ENCODE peak calls at places on chromosomes 16 and 17, in seven cellular contexts. I, V, G, J, B, W and R are unnamed samples. For H3K9me3 and H3K4me1, the result is how much of the 10 kb centered on the place peaks cover.

GRCh38 chr17:61209524-61209923 is 190.1 kb upstream of the TBX2 start:
- DNase-seq in J (no peak), B (no peak), G (peak), W (no peak), I (no peak), V (no peak), R (peak)

GRCh38 chr17:37564252-37564651 is 45.0 kb downstream of the SYNRG start:
- DNase-seq in B (no peak), W (no peak), G (no peak), V (no peak), I (no peak), J (no peak), R (no peak)

GRCh38 chr16:27273670-27274522 is 5.3 kb upstream of the NSMCE1 start:
- DNase-seq in I (no peak), B (no peak), J (peak), G (peak), W (no peak), V (no peak), R (no peak)

GRCh38 chr17:66673668-66674276 is 161.1 kb upstream of the CACNG5 start:
- DNase-seq in G (peak), J (peak), B (peak), V (no peak), I (no peak), W (peak), R (peak)

GRCh38 chr17:751269-752001 is 629 bp downstream of the GEMIN4 start:
- DNase-seq in I (no peak), B (peak), J (peak), V (peak), W (peak), G (peak), R (peak)

GRCh38 chr16:57186630-57187507 is 740 bp downstream of the RSPRY1 start:
- DNase-seq in W (peak), V (no peak), G (no peak), I (no peak), B (no peak), J (peak), R (peak)

GRCh38 chr17:36983618-36984017 is 34.9 kb downstream of the AATF start:
- DNase-seq in V (no peak), B (no peak), G (no peak), W (no peak), J (no peak), I (no peak), R (no peak)

GRCh38 chr17:77830816-77831490 is 127.5 kb upstream of the TNRC6C start:
- DNase-seq in W (no peak), G (no peak), B (no peak), J (no peak), I (peak), V (peak), R (no peak)

GRCh38 chr16:75293746-75294145 is 42.3 kb upstream of the BCAR1 start:
- DNase-seq in I (no peak), J (no peak), B (no peak), W (no peak), V (no peak), G (no peak), R (no peak)

GRCh38 chr17:71689782-71690181 is 431.0 kb upstream of the SOX9 start:
- DNase-seq in I (no peak), J (no peak), W (no peak), V (no peak), G (no peak), B (no peak), R (no peak)

GRCh38 chr17:57097832-57098421 is 12.9 kb downstream of the AKAP1 start:
- DNase-seq in J (no peak), V (no peak), W (no peak), B (peak), I (no peak), G (peak), R (peak)

GRCh38 chr17:6683730-6684459 is 29.3 kb downstream of the SLC13A5 start:
- DNase-seq in B (no peak), W (no peak), I (no peak), J (no peak), V (no peak), G (no peak), R (no peak)

GRCh38 chr17:74431568-74432483 is at the start of gene GPRC5C:
- DNase-seq in V (peak), B (peak), J (peak), W (peak), I (peak), G (peak), R (no peak)

GRCh38 chr17:64775701-64776570 is 113.8 kb upstream of the SMURF2 start:
- DNase-seq in B (no peak), V (no peak), I (no peak), J (peak), W (no peak), G (no peak), R (peak)

GRCh38 chr17:64032081-64032480 is 11.6 kb upstream of the ICAM2 start:
- DNase-seq in J (peak), G (peak), W (no peak), V (no peak), B (no peak), I (no peak), R (no peak)

GRCh38 chr16:75219838-75220237 is 1.1 kb downstream of the CTRB1 start:
- DNase-seq in G (no peak), B (no peak), W (no peak), V (no peak), I (no peak), J (no peak), R (no peak)

GRCh38 chr17:58084317-58084981 is 1.2 kb downstream of the DYNLL2 start:
- DNase-seq in V (peak), J (peak), I (no peak), G (peak), W (no peak), B (peak), R (peak)

GRCh38 chr16:68367440-68367839 is 56.6 kb downstream of the PRMT7 start:
- DNase-seq in V (no peak), W (no peak), I (no peak), B (no peak), G (no peak), J (no peak), R (no peak)
- H3K9me3 ChIP-seq in V (under half), W (under half), I (under half), B (under half), G (under half), J (under half), R (under half)

DNA sequence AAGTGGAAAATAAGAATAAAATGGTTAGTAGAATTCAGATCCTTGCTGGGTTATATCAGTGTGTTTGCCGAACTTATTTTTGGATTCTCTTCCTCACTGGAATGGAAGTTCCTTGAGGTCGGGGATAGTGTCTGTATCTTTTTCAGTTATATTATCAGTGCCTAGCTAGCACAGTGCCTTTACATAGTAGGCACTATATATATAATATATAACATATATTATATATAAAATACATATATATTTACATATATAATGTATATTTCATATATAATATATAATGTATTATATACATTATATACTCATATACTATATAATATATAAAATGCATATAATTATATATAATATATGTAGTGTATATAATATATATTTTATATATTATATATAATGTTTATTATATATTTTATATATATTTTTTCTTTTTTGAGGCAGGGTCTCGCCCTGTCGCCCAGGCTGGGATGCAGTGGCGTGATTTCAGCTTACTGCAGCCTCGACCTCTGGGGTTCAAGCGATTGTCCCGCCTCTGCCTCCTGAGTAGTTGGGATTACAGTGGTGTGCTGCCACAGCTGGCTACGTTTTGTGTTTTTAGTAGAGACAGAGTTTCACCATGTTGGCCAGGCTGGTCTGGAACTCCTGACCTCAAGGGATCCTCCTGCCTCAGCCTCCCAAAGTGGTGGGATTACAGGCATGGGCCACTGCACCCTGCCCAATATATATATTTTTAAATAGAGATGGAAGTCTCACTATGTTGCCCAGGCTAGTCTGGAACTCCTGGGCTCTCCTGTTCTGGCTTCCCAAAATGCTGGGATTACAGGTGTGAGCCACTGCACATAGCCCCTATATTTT is 3.2 kb downstream of the NFATC3 start:
- DNase-seq in B (no peak), V (no peak), I (no peak), W (no peak), G (no peak), J (no peak), R (no peak)
- H3K4me1 ChIP-seq in B (half or more), V (half or more), I (under half), W (under half), G (under half), J (under half), R (under half)

GRCh38 chr16:8958344-8958808 is 5.3 kb downstream of the USP7 start:
- DNase-seq in J (peak), I (peak), V (no peak), G (peak), W (no peak), B (no peak), R (peak)
- H3K4me3 ChIP-seq in J (no peak), I (no peak), V (peak), G (no peak), W (no peak), B (no peak), R (no peak)

GRCh38 chr17:27157297-27157696 is 136.6 kb upstream of the WSB1 start:
- DNase-seq in G (no peak), V (no peak), B (no peak), W (no peak), J (no peak), I (no peak), R (no peak)
- H3K9me3 ChIP-seq in G (under half), V (under half), B (under half), W (half or more), J (under half), I (under half), R (under half)

GRCh38 chr17:43431741-43432523 is 33.1 kb downstream of the ARL4D start:
- DNase-seq in G (peak), J (no peak), I (no peak), W (no peak), B (peak), V (no peak), R (no peak)
- H3K4me1 ChIP-seq in G (under half), J (under half), I (under half), W (under half), B (under half), V (under half), R (under half)